ENCODE peak calls at places on chromosomes 16 and 17, in four cellular contexts. A is GM03348, F is colonic mucosa, M is head of caudate nucleus. E is an unnamed sample.
A peak's percentile ranks its signal among the peaks of the same experiment; 100 is the strongest.

GRCh38 chr17:15972497-15972951 is 27.0 kb downstream of the ZSWIM7 start:
- DNase-seq in A (no peak), F (no peak), M (no peak), E (no peak)

GRCh38 chr17:64155090-64155630 is 25.2 kb upstream of the ERN1 start:
- DNase-seq in A (no peak), F (no peak), M (no peak), E (no peak)

GRCh38 chr16:89085755-89086154 is 7.9 kb upstream of the ACSF3 start:
- DNase-seq in A (no peak), F (no peak), M (no peak), E (no peak)

GRCh38 chr17:77735051-77735340 is 223.5 kb upstream of the TNRC6C start:
- DNase-seq in A (no peak), F (no peak), M (no peak), E (no peak)

GRCh38 chr17:44159519-44160210 is 10.8 kb upstream of the ASB16 start:
- DNase-seq in A (no peak), F (no peak), M (no peak), E (no peak)

GRCh38 chr17:32621612-32622312 is 135.0 kb downstream of the CDK5R1 start:
- DNase-seq in A (no peak), F (no peak), M (no peak), E (no peak)

GRCh38 chr17:62862251-62862650 is 54.1 kb upstream of the MARCHF10 start:
- DNase-seq in A (no peak), F (no peak), M (no peak), E (no peak)

GRCh38 chr16:82092711-82093110 is 57.7 kb downstream of the HSD17B2 start:
- DNase-seq in A (peak; percentile 24), F (no peak), M (no peak), E (no peak)

GRCh38 chr17:64506576-64507417 is at the start of gene CEP95:
- DNase-seq in A (peak; percentile 94), F (peak; percentile 95), M (peak; percentile 90), E (peak; percentile 97)

GRCh38 chr16:19338335-19338734 is 52.8 kb downstream of the CLEC19A start:
- DNase-seq in A (no peak), F (no peak), M (no peak), E (no peak)

GRCh38 chr16:12927591-12927990 is 26.2 kb downstream of the SHISA9 start:
- DNase-seq in A (no peak), F (no peak), M (no peak), E (no peak)

GRCh38 chr16:72501739-72502653 is 330.0 kb upstream of the PMFBP1 start:
- DNase-seq in A (peak; percentile 75), F (peak; percentile 54), M (peak; percentile 51), E (no peak)

GRCh38 chr17:48841395-48841831 is 10.6 kb downstream of the CALCOCO2 start:
- DNase-seq in A (peak; percentile 67), F (no peak), M (no peak), E (no peak)

GRCh38 chr17:44539664-44540063 is 17.6 kb upstream of the FZD2 start:
- DNase-seq in A (no peak), F (no peak), M (no peak), E (no peak)

GRCh38 chr16:4700380-4700996 is 7.1 kb downstream of the NUDT16L1 start:
- DNase-seq in A (no peak), F (no peak), M (no peak), E (no peak)

GRCh38 chr17:27485711-27486495 is 29.7 kb downstream of the KSR1 start:
- DNase-seq in A (no peak), F (no peak), M (no peak), E (no peak)

GRCh38 chr17:49438885-49439284 is 24.2 kb upstream of the PHB1 start:
- DNase-seq in A (no peak), F (no peak), M (no peak), E (no peak)

GRCh38 chr16:85278851-85279250 is 166.6 kb upstream of the CIBAR2 start:
- DNase-seq in A (no peak), F (no peak), M (no peak), E (no peak)

GRCh38 chr17:21376835-21377690 is 906 bp downstream of the KCNJ12 start:
- DNase-seq in A (peak; percentile 70), F (no peak), M (no peak), E (no peak)

GRCh38 chr16:14658063-14658462 is 25.3 kb downstream of the BFAR start:
- DNase-seq in A (no peak), F (peak; percentile 50), M (peak; percentile 40), E (peak; percentile 11)

GRCh38 chr16:1906052-1906845 is 12.0 kb downstream of the HS3ST6 start:
- DNase-seq in A (no peak), F (no peak), M (no peak), E (no peak)

GRCh38 chr17:17959520-17960361 is 12.5 kb downstream of the TOM1L2 start:
- DNase-seq in A (peak; percentile 19), F (no peak), M (no peak), E (no peak)

GRCh38 chr16:11452746-11453344 is 107.6 kb downstream of the RMI2 start:
- DNase-seq in A (no peak), F (no peak), M (no peak), E (no peak)

GRCh38 chr16:86579268-86580062 is 1.1 kb downstream of the FOXL1 start:
- DNase-seq in A (peak; percentile 51), F (no peak), M (no peak), E (no peak)

GRCh38 chr17:70217571-70217970 is 48.2 kb downstream of the KCNJ2 start:
- DNase-seq in A (no peak), F (no peak), M (no peak), E (no peak)

E was measured in nucleus accumbens.